ENCODE peak calls at places on chromosomes 12 and 14, in ten cellular contexts. Y, X, B, Q, C, J, A, K, O and G are unnamed samples. For H3K4me1, the result is how much of the 10 kb centered on the place peaks cover.

GRCh38 chr12:47414511-47414910 is 291.3 kb downstream of the RPAP3 start:
- DNase-seq in A (no peak), B (no peak), O (no peak), C (no peak), K (no peak), J (no peak), X (no peak), Q (no peak), Y (no peak), G (no peak)

GRCh38 chr12:115394498-115395220 is 710.7 kb upstream of the TBX3 start:
- DNase-seq in X (no peak), A (peak), O (no peak), C (no peak), K (no peak), Y (no peak), B (no peak), J (no peak), Q (peak), G (no peak)

GRCh38 chr12:113232787-113233585 is 11.7 kb downstream of the TPCN1 start:
- DNase-seq in Q (no peak), X (peak), C (peak), K (peak), A (no peak), Y (no peak), O (no peak), J (peak), B (peak), G (peak)

GRCh38 chr14:33844118-33844517 is 106.8 kb downstream of the EGLN3 start:
- DNase-seq in K (no peak), B (no peak), X (no peak), C (no peak), A (no peak), O (no peak), Q (no peak), J (no peak), Y (no peak), G (no peak)

GRCh38 chr12:32863128-32863527 is 33.4 kb downstream of the PKP2 start:
- DNase-seq in Y (no peak), K (no peak), Q (no peak), C (no peak), J (no peak), X (no peak), B (no peak), A (no peak), O (no peak), G (no peak)

GRCh38 chr12:121467638-121468403 is 67.9 kb downstream of the RNF34 start:
- DNase-seq in Q (no peak), C (no peak), X (no peak), K (peak), O (no peak), J (peak), Y (peak), A (peak), B (peak), G (peak)

GRCh38 chr12:31868980-31869379 is 90.2 kb upstream of the RESF1 start:
- DNase-seq in X (no peak), Q (peak), O (peak), Y (no peak), K (no peak), C (no peak), A (peak), B (peak), J (no peak), G (peak)

GRCh38 chr14:106308839-106309389 is 782.5 kb downstream of the TMEM121 start:
- DNase-seq in A (no peak), O (peak), B (peak), X (peak), C (no peak), Q (no peak), J (peak), Y (no peak), K (no peak), G (peak)

GRCh38 chr14:36768638-36769337 is 107.1 kb downstream of the PAX9 start:
- DNase-seq in Q (no peak), A (no peak), X (no peak), Y (no peak), O (no peak), C (no peak), B (no peak), J (no peak), K (no peak), G (no peak)

GRCh38 chr12:39427360-39427808 is 15.5 kb downstream of the KIF21A start:
- DNase-seq in C (no peak), B (no peak), X (no peak), A (no peak), K (no peak), Y (no peak), O (no peak), J (no peak), Q (no peak), G (no peak)

GRCh38 chr12:117119592-117120198 is 20.5 kb upstream of the TESC start:
- DNase-seq in Y (peak), K (no peak), C (peak), A (peak), J (no peak), B (peak), O (peak), X (peak), Q (no peak), G (peak)

GRCh38 chr14:99745307-99745951 is 47.8 kb upstream of the EML1 start:
- DNase-seq in Y (no peak), A (no peak), C (no peak), X (no peak), O (no peak), J (peak), B (no peak), K (no peak), Q (peak), G (no peak)

GRCh38 chr12:39626033-39626814 is 6.6 kb upstream of the ABCD2 start:
- DNase-seq in C (no peak), Q (no peak), Y (no peak), X (no peak), K (no peak), J (no peak), A (no peak), O (no peak), B (no peak), G (no peak)

GRCh38 chr12:115541891-115542361 is 735.6 kb downstream of the MED13L start:
- DNase-seq in O (no peak), J (no peak), K (no peak), A (no peak), Y (no peak), C (no peak), X (no peak), B (no peak), Q (no peak), G (no peak)

GRCh38 chr14:75513911-75514672 is 8.2 kb upstream of the BATF start:
- DNase-seq in J (no peak), Y (no peak), C (no peak), A (no peak), K (no peak), B (no peak), X (no peak), Q (no peak), O (no peak), G (no peak)

GRCh38 chr12:63792333-63792732 is 12.6 kb downstream of the RXYLT1 start:
- DNase-seq in A (no peak), B (no peak), C (no peak), K (no peak), Y (no peak), Q (no peak), O (no peak), X (no peak), J (no peak), G (no peak)

GRCh38 chr12:15088115-15088514 is 115.3 kb downstream of the PDE6H start:
- DNase-seq in J (no peak), O (no peak), A (no peak), Y (no peak), X (no peak), B (no peak), K (no peak), C (no peak), Q (no peak), G (no peak)

GRCh38 chr14:73607241-73607640 is 5.1 kb upstream of the ACOT6 start:
- DNase-seq in O (no peak), Q (no peak), Y (no peak), C (no peak), X (no peak), K (no peak), A (no peak), B (no peak), J (no peak), G (no peak)

GRCh38 chr14:90549794-90550591 is 153.2 kb downstream of the CALM1 start:
- DNase-seq in B (no peak), A (no peak), O (no peak), Y (no peak), X (no peak), Q (no peak), K (peak), J (no peak), C (no peak), G (no peak)

GRCh38 chr14:32366256-32366655 is 37.2 kb downstream of the AKAP6 start:
- DNase-seq in O (peak), A (peak), Y (no peak), Q (no peak), B (peak), C (no peak), X (no peak), K (no peak), J (no peak), G (peak)

GRCh38 chr12:117857632-117858274 is 111.0 kb downstream of the KSR2 start:
- DNase-seq in J (no peak), B (peak), O (peak), X (peak), Q (peak), A (peak), C (no peak), K (no peak), Y (peak), G (peak)

GRCh38 chr14:45868377-45868776 is 615.4 kb upstream of the MIS18BP1 start:
- DNase-seq in C (no peak), B (no peak), X (no peak), J (no peak), Y (no peak), A (no peak), K (no peak), O (no peak), Q (no peak), G (no peak)

GRCh38 chr12:5964913-5965900 is 20.1 kb upstream of the ANO2 start:
- DNase-seq in C (no peak), J (no peak), Q (no peak), O (no peak), X (no peak), A (no peak), B (peak), Y (no peak), K (no peak), G (no peak)

GRCh38 chr12:13386269-13387039 is 189.9 kb downstream of the EMP1 start:
- DNase-seq in X (no peak), J (no peak), A (no peak), C (no peak), B (no peak), O (no peak), Y (no peak), K (no peak), Q (no peak), G (no peak)

GRCh38 chr12:52912711-52913423 is 8.0 kb upstream of the KRT8 start:
- DNase-seq in B (no peak), Q (no peak), J (no peak), C (no peak), A (peak), X (no peak), O (no peak), K (no peak), Y (no peak), G (no peak)

GRCh38 chr12:97643961-97644360 is 181.4 kb downstream of the RMST start:
- DNase-seq in B (no peak), Q (no peak), C (no peak), X (no peak), Y (no peak), O (no peak), J (no peak), A (no peak), K (no peak), G (no peak)

GRCh38 chr12:58920102-58920955 is at the start of gene LRIG3:
- DNase-seq in O (peak), Q (peak), A (peak), K (peak), X (no peak), C (peak), Y (peak), B (peak), J (peak), G (peak)

GRCh38 chr14:103273145-103273846 is 60.7 kb upstream of the EIF5 start:
- DNase-seq in J (no peak), X (no peak), O (no peak), A (no peak), Q (no peak), B (no peak), K (no peak), C (no peak), Y (no peak), G (no peak)

GRCh38 chr12:53965251-53966069 is 7.5 kb upstream of the HOXC11 start:
- DNase-seq in C (peak), A (peak), B (no peak), K (peak), J (no peak), X (no peak), Q (no peak), Y (no peak), O (no peak), G (no peak)

GRCh38 chr14:58465425-58465824 is 37.9 kb downstream of the KIAA0586 start:
- DNase-seq in K (no peak), A (peak), J (no peak), O (no peak), Q (peak), X (no peak), B (no peak), Y (no peak), C (no peak), G (no peak)

GRCh38 chr12:81499809-81500208 is 259.3 kb downstream of the PPFIA2 start:
- DNase-seq in Y (no peak), A (no peak), B (no peak), X (no peak), K (no peak), J (no peak), C (no peak), O (no peak), Q (no peak), G (no peak)

GRCh38 chr14:64562432-64562831 is 12.7 kb downstream of the PPP1R36 start:
- DNase-seq in O (no peak), C (no peak), K (no peak), Q (no peak), J (no peak), X (no peak), B (no peak), Y (no peak), A (peak), G (no peak)

GRCh38 chr14:26917086-26917485 is 319.3 kb upstream of the NOVA1 start:
- DNase-seq in X (peak), Q (peak), C (no peak), A (peak), K (no peak), J (no peak), B (peak), Y (no peak), O (peak), G (peak)

GRCh38 chr12:77433799-77434198 is 368.4 kb upstream of the E2F7 start:
- DNase-seq in O (no peak), A (no peak), X (no peak), Y (no peak), Q (peak), C (no peak), J (no peak), B (no peak), K (no peak), G (no peak)

GRCh38 chr14:70828188-70828587 is 18.9 kb upstream of the MAP3K9 start:
- DNase-seq in X (no peak), A (no peak), B (no peak), J (no peak), K (no peak), Q (no peak), O (no peak), Y (no peak), C (no peak), G (no peak)

GRCh38 chr14:104223101-104223809 is 84.9 kb downstream of the KIF26A start:
- DNase-seq in X (no peak), J (peak), C (peak), B (peak), O (peak), K (no peak), A (peak), Y (no peak), Q (no peak), G (peak)

GRCh38 chr14:61553730-61554641 is 141.3 kb upstream of the HIF1A start:
- DNase-seq in O (no peak), X (no peak), Q (peak), J (no peak), K (no peak), C (no peak), B (no peak), A (peak), Y (no peak), G (peak)

GRCh38 chr14:106491851-106492250 is 965.5 kb downstream of the TMEM121 start:
- DNase-seq in Y (no peak), C (no peak), O (no peak), Q (no peak), A (no peak), K (no peak), X (peak), J (no peak), B (peak), G (peak)

GRCh38 chr14:94636744-94637412 is 24.7 kb downstream of the SERPINA3 start:
- DNase-seq in B (no peak), A (no peak), Y (no peak), X (no peak), C (no peak), J (no peak), O (no peak), K (no peak), Q (no peak), G (no peak)

GRCh38 chr14:101875726-101876268 is 88.6 kb upstream of the DYNC1H1 start:
- DNase-seq in C (no peak), Y (no peak), Q (no peak), B (no peak), O (no peak), A (no peak), K (no peak), X (no peak), J (no peak), G (no peak)

GRCh38 chr14:101872333-101872732 is 92.0 kb upstream of the DYNC1H1 start:
- DNase-seq in O (no peak), K (no peak), Q (no peak), J (no peak), A (no peak), B (no peak), X (no peak), Y (no peak), C (no peak), G (no peak)

GRCh38 chr14:101875041-101875725 is 89.2 kb upstream of the DYNC1H1 start:
- DNase-seq in Q (no peak), O (no peak), J (no peak), B (no peak), K (no peak), A (no peak), X (no peak), Y (no peak), C (no peak), G (no peak)

GRCh38 chr14:101873401-101873800 is 91.0 kb upstream of the DYNC1H1 start:
- DNase-seq in A (no peak), B (no peak), C (no peak), O (no peak), Q (no peak), J (no peak), Y (no peak), X (no peak), K (no peak), G (no peak)

DNA sequence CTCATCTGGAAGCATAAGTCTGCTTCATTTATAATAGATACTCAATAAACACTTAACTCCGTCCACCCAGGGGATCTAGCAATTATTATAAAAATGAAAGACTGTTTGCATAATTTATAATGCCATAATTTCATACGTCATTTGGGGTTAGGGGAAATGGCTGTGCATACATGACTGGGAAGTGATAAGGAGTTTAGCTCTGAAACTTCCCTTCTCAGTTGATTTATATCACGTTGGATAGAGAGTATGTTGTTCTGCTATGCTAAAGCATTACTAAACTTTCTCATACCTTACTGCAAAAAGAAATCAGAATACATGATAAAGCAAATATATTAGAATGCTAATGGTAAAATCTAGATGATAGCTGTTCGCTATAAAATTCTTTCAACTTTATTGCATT is 90.4 kb upstream of the DYNC1H1 start:
- DNase-seq in K (no peak), X (no peak), A (no peak), Y (no peak), O (no peak), J (no peak), Q (no peak), B (no peak), C (no peak), G (no peak)
- H3K4me1 ChIP-seq in K (under half), X (half or more), A (under half), Y (under half), O (under half), J (half or more), Q (under half), B (under half), C (under half), G (under half)

GRCh38 chr12:1309610-1310009 is 284.8 kb downstream of the FBXL14 start:
- DNase-seq in Y (no peak), A (no peak), K (no peak), O (no peak), J (no peak), X (peak), Q (no peak), C (no peak), B (no peak), G (no peak)
- H3K4me3 ChIP-seq in Y (no peak), A (no peak), K (no peak), O (no peak), J (no peak), X (peak), Q (no peak), C (no peak), B (no peak), G (no peak)

GRCh38 chr12:56622535-56622934 is 7.6 kb downstream of the BAZ2A start:
- DNase-seq in O (no peak), J (no peak), A (no peak), B (no peak), Y (no peak), C (no peak), X (no peak), Q (no peak), K (no peak), G (no peak)
- H3K27ac ChIP-seq in O (no peak), J (no peak), A (no peak), B (no peak), Y (no peak), C (no peak), X (no peak), Q (no peak), K (no peak), G (no peak)

DNA sequence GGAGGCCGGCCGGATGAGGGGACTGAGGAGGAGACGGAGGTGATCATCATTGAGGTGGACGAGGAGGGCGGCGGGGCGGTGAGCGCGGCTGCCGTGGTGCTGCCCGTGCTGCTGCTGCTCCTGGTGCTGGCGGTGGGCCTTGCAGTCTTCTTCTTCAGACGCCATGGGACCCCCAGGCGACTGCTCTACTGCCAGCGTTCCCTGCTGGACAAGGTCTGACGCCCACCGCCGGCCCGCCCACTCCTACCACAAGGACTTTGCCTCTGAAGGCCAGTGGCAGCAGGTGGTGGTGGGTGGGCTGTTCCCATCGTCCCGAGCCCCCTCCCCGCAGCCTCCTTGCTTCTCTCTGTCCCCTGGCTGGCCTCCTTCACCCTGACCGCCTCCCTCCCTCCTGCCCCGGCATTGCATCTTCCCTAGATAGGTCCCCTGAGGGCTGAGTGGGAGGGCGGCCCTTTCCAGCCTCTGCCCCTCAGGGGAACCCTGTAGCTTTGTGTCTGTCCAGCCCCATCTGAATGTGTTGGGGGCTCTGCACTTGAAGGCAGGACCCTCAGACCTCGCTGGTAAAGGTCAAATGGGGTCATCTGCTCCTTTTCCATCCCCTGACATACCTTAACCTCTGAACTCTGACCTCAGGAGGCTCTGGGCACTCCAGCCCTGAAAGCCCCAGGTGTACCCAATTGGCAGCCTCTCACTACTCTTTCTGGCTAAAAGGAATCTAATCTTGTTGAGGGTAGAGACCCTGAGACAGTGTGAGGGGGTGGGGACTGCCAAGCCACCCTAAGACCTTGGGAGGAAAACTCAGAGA is 9.6 kb downstream of the MMP14 start:
- DNase-seq in O (no peak), X (no peak), C (no peak), A (no peak), B (no peak), Q (no peak), K (peak), Y (no peak), J (no peak), G (no peak)
- H3K4me1 ChIP-seq in O (under half), X (under half), C (under half), A (under half), B (under half), Q (under half), K (half or more), Y (under half), J (half or more), G (under half)

GRCh38 chr12:96233941-96234461 is 39.8 kb downstream of the ELK3 start:
- DNase-seq in K (peak), J (peak), Q (peak), O (peak), B (no peak), X (no peak), Y (no peak), A (peak), C (peak), G (no peak)
- H3K4me3 ChIP-seq in K (no peak), J (no peak), Q (no peak), O (no peak), B (no peak), X (no peak), Y (no peak), A (no peak), C (no peak), G (no peak)